ENCODE peak calls at places on chromosomes 4 and X, in seven cellular contexts. A is mesendoderm, P is IMR-90, X is mesenchymal stem cell, V is H9, R is neuronal stem cell, O is H1. J is an unnamed sample.
A peak's percentile ranks its signal among the peaks of the same experiment; 100 is the strongest.

GRCh38 chrX:41273638-41274037 is 60.3 kb upstream of the DDX3X start:
- DNase-seq in R (no peak), X (peak; percentile 22), O (no peak), A (no peak), P (no peak), V (no peak), J (peak; percentile 13)

GRCh38 chr4:61540944-61541343 is 340.8 kb downstream of the ADGRL3 start:
- DNase-seq in R (no peak), V (peak; percentile 36), A (peak; percentile 74), P (no peak), O (no peak), X (no peak), J (no peak)

GRCh38 chrX:19630228-19630627 is 114.9 kb upstream of the MAP3K15 start:
- DNase-seq in A (no peak), V (no peak), O (no peak), R (no peak), P (no peak), X (no peak), J (no peak)

GRCh38 chr4:96193061-96193460 is 353.2 kb downstream of the PDHA2 start:
- DNase-seq in A (no peak), P (no peak), V (no peak), R (no peak), O (no peak), X (no peak), J (no peak)

GRCh38 chr4:30714408-30715031 is 5.6 kb upstream of the PCDH7 start:
- DNase-seq in V (peak; percentile 55), R (peak; percentile 40), X (peak; percentile 72), A (peak; percentile 83), P (peak; percentile 59), O (peak; percentile 53), J (peak; percentile 2)

GRCh38 chrX:133958997-133959688 is 26.3 kb downstream of the GPC3 start:
- DNase-seq in X (peak; percentile 12), O (no peak), V (no peak), P (no peak), A (no peak), R (no peak), J (no peak)

GRCh38 chr4:17924189-17924588 is 97.4 kb downstream of the LCORL start:
- DNase-seq in R (no peak), O (no peak), P (no peak), V (no peak), X (no peak), A (no peak), J (no peak)

GRCh38 chr4:1598641-1599481 is 85.3 kb downstream of the FAM53A start:
- DNase-seq in R (no peak), X (no peak), A (no peak), O (no peak), V (no peak), P (no peak), J (no peak)

GRCh38 chr4:67535280-67535840 is 9.9 kb downstream of the CENPC start:
- DNase-seq in X (no peak), O (no peak), R (no peak), P (no peak), A (no peak), V (no peak), J (no peak)

GRCh38 chrX:66751136-66751782 is 112.4 kb upstream of the EDA2R start:
- DNase-seq in O (no peak), R (no peak), P (no peak), V (no peak), A (no peak), X (no peak), J (no peak)

GRCh38 chrX:23699636-23700194 is 32.4 kb downstream of the PRDX4 start:
- DNase-seq in O (peak; percentile 45), A (peak; percentile 33), V (peak; percentile 84), P (peak; percentile 14), R (no peak), X (no peak), J (peak; percentile 31)

GRCh38 chr4:3869661-3870566 is 103.7 kb downstream of the ADRA2C start:
- DNase-seq in X (no peak), P (no peak), V (peak; percentile 26), A (no peak), R (no peak), O (no peak), J (no peak)

GRCh38 chr4:142743071-142743825 is 102.9 kb downstream of the INPP4B start:
- DNase-seq in A (peak; percentile 6), V (no peak), P (peak; percentile 45), O (no peak), R (no peak), X (peak; percentile 26), J (no peak)

GRCh38 chr4:132097046-132097445 is 1052.0 kb upstream of the PCDH10 start:
- DNase-seq in V (no peak), A (no peak), X (no peak), O (no peak), R (no peak), P (no peak), J (no peak)
- H3K23ac ChIP-seq in V (no peak overlapping the region), A (no peak overlapping the region), X (no peak overlapping the region), O (no peak overlapping the region), R (no peak overlapping the region), P (no peak overlapping the region), J (no peak overlapping the region)

DNA sequence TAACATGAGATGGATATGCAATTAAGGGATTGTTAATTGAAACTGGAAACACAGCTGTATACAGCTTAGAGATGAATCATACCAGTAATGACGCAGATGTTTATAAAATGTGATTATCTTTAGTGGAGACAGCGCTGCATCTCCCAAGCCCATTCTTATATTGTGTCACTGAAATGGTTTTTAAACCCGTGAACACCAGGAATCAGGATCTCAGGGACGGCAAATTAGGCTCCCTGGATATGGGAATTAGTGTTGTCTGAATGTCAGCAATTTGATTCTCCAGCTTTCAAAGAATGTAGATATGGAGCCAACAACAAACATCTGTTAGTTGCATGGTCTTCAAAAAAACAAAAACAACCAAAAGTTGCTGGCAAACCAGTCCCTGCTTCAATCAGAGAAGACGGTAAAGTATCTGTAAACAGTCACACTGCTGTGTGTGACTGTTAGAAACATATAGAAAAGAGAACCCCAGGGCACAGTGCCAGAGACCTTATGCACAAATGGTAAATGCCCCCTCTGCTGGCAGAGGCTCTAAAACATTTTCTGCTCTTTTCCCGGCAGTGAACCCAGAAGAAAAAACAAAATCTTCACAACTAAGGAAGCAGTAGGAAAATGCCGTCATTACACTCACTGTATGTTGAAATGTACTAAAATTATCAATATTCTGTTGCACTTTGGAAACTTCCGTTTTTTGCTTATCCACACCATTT is 351.9 kb upstream of the FTHL17 start:
- DNase-seq in V (peak; percentile 31), X (peak; percentile 78), A (peak; percentile 53), R (no peak), P (peak; percentile 62), O (peak; percentile 50), J (no peak)
- H3K23ac ChIP-seq in V (no peak overlapping the region), X (no peak overlapping the region), A (no peak overlapping the region), R (no peak overlapping the region), P (peak overlapping the region; percentile 0), O (no peak overlapping the region), J (no peak overlapping the region)

GRCh38 chrX:65589304-65589703 is 54.7 kb upstream of the LAS1L start:
- DNase-seq in P (no peak), X (no peak), O (no peak), A (no peak), R (no peak), V (no peak), J (no peak)

GRCh38 chrX:65588795-65589194 is 54.2 kb upstream of the LAS1L start:
- DNase-seq in R (no peak), A (no peak), O (no peak), V (no peak), X (no peak), P (no peak), J (no peak)

GRCh38 chrX:65582450-65583082 is 48.0 kb upstream of the LAS1L start:
- DNase-seq in O (no peak), P (no peak), R (no peak), X (no peak), A (peak; percentile 40), V (no peak), J (no peak)

GRCh38 chrX:65587616-65588526 is 53.3 kb upstream of the LAS1L start:
- DNase-seq in P (peak; percentile 49), O (no peak), R (no peak), A (no peak), X (no peak), V (no peak), J (no peak)

DNA sequence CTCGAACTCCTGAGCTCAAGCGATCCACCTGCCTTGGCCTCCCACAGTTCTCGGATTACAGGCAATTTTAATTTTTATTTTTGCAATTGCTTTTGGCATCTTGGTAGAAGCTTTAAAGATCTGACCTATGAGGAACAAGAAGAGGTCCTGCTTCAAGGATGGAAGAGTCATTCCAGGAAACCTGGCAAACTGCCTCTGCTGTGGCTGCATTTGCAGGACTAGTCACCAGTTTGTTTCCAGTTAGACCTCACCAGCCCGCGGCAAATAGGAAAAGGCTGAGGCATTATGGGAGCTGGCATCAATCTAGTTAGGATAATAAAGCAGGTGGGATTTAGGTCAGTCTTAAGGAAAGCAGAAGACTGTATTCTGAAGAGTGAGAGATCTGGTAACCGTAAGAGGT is 51.9 kb upstream of the LAS1L start:
- DNase-seq in X (no peak), A (no peak), V (no peak), P (peak; percentile 55), O (no peak), R (no peak), J (no peak)
- H3K23ac ChIP-seq in X (no peak overlapping the region), A (no peak overlapping the region), V (no peak overlapping the region), P (no peak overlapping the region), O (no peak overlapping the region), R (no peak overlapping the region), J (no peak overlapping the region)

GRCh38 chrX:46278591-46278990 is 266.6 kb downstream of the ZNF674 start:
- DNase-seq in V (no peak), O (no peak), R (no peak), A (no peak), P (no peak), X (no peak), J (no peak)
- H3K23ac ChIP-seq in V (no peak overlapping the region), O (no peak overlapping the region), R (no peak overlapping the region), A (no peak overlapping the region), P (no peak overlapping the region), X (no peak overlapping the region), J (no peak overlapping the region)

DNA sequence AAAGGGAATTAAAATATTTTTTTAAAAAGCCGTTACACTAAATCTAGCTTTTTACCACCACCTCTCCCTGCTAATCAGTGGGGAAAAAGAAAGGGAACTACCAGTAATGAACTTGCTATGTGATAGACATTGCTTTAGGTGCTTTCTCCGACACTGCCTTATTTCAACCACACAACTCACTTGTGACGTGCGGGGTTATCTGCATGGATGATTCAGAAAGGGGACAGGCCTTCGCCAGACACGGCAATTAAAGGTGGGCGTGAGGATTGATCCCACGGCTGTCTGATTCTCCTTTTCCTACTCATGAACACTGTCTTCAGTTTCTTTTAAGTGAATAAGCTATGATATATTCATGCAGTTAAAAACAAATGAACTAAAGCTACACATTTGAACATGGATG is 882 bp upstream of the CXCR3 start:
- DNase-seq in P (no peak), A (no peak), V (no peak), R (no peak), X (no peak), O (no peak), J (no peak)
- H3K23ac ChIP-seq in P (no peak overlapping the region), A (no peak overlapping the region), V (no peak overlapping the region), R (no peak overlapping the region), X (no peak overlapping the region), O (no peak overlapping the region), J (no peak overlapping the region)

GRCh38 chr4:125254111-125254510 is 60.6 kb upstream of the FAT4 start:
- DNase-seq in O (no peak), V (no peak), X (peak; percentile 7), A (no peak), R (no peak), P (peak; percentile 84), J (peak; percentile 19)
- H3K23ac ChIP-seq in O (no peak overlapping the region), V (no peak overlapping the region), X (no peak overlapping the region), A (no peak overlapping the region), R (no peak overlapping the region), P (no peak overlapping the region), J (no peak overlapping the region)

GRCh38 chr4:38871593-38871992 is 4.0 kb downstream of the FAM114A1 start:
- DNase-seq in A (no peak), V (no peak), X (no peak), O (no peak), P (peak; percentile 28), R (no peak), J (no peak)
- H3K23ac ChIP-seq in A (no peak overlapping the region), V (no peak overlapping the region), X (no peak overlapping the region), O (no peak overlapping the region), P (peak overlapping the region; percentile 67), R (no peak overlapping the region), J (no peak overlapping the region)